ENCODE peak calls at places on chromosomes 2 and 18, in four cellular contexts. D is hepatocyte, N is GM23338, C is neuronal stem cell. P is an unnamed sample.

GRCh38 chr18:25289040-25289631 is 62.8 kb downstream of the ZNF521 start:
- DNase-seq in D (peak), C (no peak), N (no peak), P (no peak)

GRCh38 chr2:125224830-125225229 is 1199.7 kb downstream of the CNTNAP5 start:
- DNase-seq in N (peak), D (no peak), C (no peak), P (no peak)

GRCh38 chr2:139353874-139354273 is 573.7 kb upstream of the NXPH2 start:
- DNase-seq in N (peak), D (no peak), C (no peak), P (no peak)

GRCh38 chr2:12549641-12550040 is 167.1 kb upstream of the TRIB2 start:
- DNase-seq in N (no peak), D (no peak), C (no peak), P (no peak)

GRCh38 chr18:9354256-9354655 is 19.7 kb downstream of the TWSG1 start:
- DNase-seq in C (no peak), N (no peak), D (no peak), P (no peak)

GRCh38 chr2:168614291-168615018 is 158.4 kb downstream of the CERS6 start:
- DNase-seq in N (peak), C (no peak), D (no peak), P (peak)

GRCh38 chr2:31886700-31887099 is 124.1 kb downstream of the MEMO1 start:
- DNase-seq in C (peak), N (peak), D (peak), P (no peak)

GRCh38 chr2:203804070-203804469 is 63.5 kb upstream of the CTLA4 start:
- DNase-seq in D (no peak), N (no peak), C (no peak), P (no peak)

GRCh38 chr2:235666240-235666781 is 172.5 kb downstream of the AGAP1 start:
- DNase-seq in D (peak), C (peak), N (peak), P (peak)

GRCh38 chr2:51039581-51039980 is 7.6 kb upstream of the NRXN1 start:
- DNase-seq in N (no peak), C (no peak), D (no peak), P (no peak)

GRCh38 chr2:9690716-9691498 is 60.1 kb upstream of the YWHAQ start:
- DNase-seq in C (no peak), D (no peak), N (peak), P (no peak)

GRCh38 chr18:13835202-13835601 is 11.3 kb downstream of the MC5R start:
- DNase-seq in N (peak), C (no peak), D (no peak), P (no peak)

GRCh38 chr2:37768491-37768925 is 97.1 kb upstream of the CDC42EP3 start:
- DNase-seq in C (no peak), D (no peak), N (peak), P (no peak)

GRCh38 chr2:73870084-73870483 is 22.7 kb upstream of the ACTG2 start:
- DNase-seq in C (no peak), N (no peak), D (peak), P (no peak)

GRCh38 chr2:104432401-104432800 is 421.5 kb upstream of the POU3F3 start:
- DNase-seq in N (no peak), D (no peak), C (no peak), P (no peak)

GRCh38 chr18:25230658-25231326 is 121.2 kb downstream of the ZNF521 start:
- DNase-seq in N (no peak), D (peak), C (no peak), P (no peak)

GRCh38 chr18:11167778-11168177 is 18.4 kb upstream of the PIEZO2 start:
- DNase-seq in N (no peak), D (no peak), C (no peak), P (no peak)

GRCh38 chr2:118774458-118775133 is 72.9 kb downstream of the EN1 start:
- DNase-seq in D (peak), C (peak), N (peak), P (no peak)

GRCh38 chr2:88521445-88522070 is 69.1 kb upstream of the FOXI3 start:
- DNase-seq in C (no peak), N (no peak), D (no peak), P (no peak)

GRCh38 chr18:68215931-68216330 is 499.0 kb downstream of the TMX3 start:
- DNase-seq in C (no peak), D (no peak), N (no peak), P (no peak)

GRCh38 chr18:68219867-68220266 is 495.0 kb downstream of the TMX3 start:
- DNase-seq in D (no peak), N (no peak), C (no peak), P (no peak)

GRCh38 chr18:68221116-68221724 is 493.7 kb downstream of the TMX3 start:
- DNase-seq in C (no peak), D (no peak), N (peak), P (no peak)

GRCh38 chr18:68220458-68220857 is 494.4 kb downstream of the TMX3 start:
- DNase-seq in C (no peak), N (no peak), D (no peak), P (no peak)

DNA sequence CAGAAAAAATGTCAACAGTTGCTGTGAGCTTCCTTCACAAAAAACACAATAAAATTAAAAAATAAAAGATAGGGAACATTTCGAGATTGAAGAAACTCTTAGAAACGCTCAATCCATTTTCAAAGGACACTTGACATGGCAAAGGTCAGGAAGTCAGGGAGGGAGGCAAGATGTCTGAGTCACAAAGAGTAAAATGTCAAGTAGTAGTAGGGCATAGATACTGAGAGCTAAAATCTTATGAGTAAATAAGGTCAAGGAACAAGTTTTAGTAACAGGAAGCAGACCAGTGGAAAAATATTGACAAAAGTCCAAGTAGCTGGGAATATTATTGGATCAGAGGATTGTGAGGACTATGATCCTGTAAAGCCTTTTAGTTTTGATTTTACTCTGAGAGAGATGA is 495.6 kb downstream of the TMX3 start:
- DNase-seq in C (no peak), D (no peak), N (no peak), P (no peak)
- H2AFZ ChIP-seq in C (peak), D (no peak), N (no peak), P (no peak)

DNA sequence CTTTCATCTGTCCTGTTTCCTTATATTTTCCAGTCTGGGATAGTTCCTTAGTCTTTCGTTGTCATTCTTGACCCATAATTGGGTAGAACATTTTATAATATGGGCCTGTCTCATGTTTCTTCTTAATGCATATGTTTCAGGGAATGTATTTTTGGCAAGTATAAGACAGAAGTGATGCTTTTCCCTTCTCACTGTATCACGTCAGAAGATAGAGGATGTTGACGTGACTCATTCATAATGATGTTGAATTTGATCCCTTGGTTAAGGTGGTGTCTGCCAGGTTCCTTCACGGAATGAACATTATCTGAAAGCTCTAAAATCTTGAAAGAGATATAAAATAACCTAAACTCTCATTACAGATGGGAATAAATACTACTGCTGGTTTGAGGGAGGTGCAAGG is 18.8 kb downstream of the CDH7 start:
- DNase-seq in C (no peak), N (no peak), D (no peak), P (no peak)
- H3K4me2 ChIP-seq in C (no peak), N (no peak), D (no peak), P (no peak)

DNA sequence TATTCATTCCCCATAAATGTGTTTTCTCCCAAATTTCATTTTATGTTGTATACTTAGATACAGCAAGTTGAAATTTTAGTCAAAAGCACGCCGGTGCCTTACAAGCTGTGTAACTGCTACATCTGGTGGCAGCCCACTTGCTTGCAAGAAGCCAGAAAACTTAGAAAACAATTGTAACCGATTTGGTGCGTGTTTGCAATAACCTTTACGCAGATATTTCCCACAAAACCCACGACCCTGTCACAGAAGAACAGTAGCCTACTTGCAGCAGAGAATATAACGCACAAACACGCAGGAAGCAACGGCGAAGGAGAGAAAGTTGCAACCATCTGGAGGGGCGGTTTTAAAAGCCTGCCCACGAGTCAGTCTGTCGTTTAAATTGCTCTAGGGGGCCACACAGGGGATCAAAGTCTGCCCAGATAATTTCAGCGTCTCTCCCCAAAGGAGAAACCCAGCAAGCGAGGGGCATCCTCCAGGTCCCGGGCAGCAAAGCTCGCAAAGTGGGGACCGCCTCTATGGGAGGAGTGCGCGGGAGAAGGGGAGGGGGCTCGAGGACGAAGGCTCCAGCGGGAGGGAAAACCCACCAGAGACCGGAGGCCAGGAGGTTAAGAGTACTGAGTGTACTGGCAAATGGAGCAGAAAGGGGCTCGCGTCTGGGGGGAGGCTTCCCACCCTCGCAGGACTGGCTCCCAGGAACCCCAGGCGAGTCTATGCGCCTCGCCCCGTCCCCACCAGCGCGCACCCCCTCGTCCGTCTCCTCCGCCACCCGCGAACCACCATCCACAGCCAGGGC is 1.2 kb downstream of the TLK1 start:
- DNase-seq in D (peak), C (peak), N (peak), P (no peak)
- H2AFZ ChIP-seq in D (peak), C (peak), N (peak), P (peak)

GRCh38 chr2:98454073-98454472 is 9.4 kb downstream of the INPP4A start:
- DNase-seq in C (no peak), D (no peak), N (peak), P (no peak)
- H3K4me2 ChIP-seq in C (no peak), D (no peak), N (peak), P (no peak)

GRCh38 chr2:160207271-160207670 is 7.2 kb upstream of the ITGB6 start:
- DNase-seq in D (no peak), C (no peak), N (no peak), P (no peak)
- H2AFZ ChIP-seq in D (no peak), C (no peak), N (no peak), P (no peak)

DNA sequence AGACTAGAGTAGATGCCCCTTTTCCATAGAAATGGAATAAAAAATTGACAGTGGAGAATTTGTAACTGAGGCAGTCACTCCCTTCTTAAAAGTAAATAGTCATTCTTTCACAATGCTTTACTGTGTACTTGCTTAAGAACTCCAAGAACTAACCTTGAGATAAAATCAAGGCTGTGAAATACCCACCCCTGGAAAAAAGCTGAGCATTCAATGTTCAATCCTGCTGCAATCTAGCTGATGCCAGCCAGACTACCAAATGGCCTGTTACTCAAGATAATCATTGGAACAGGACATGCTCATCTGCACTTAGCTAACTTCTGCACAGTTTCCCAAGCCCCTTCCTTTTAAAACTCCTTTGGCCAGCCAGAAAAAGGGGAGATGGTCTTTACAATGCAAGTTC is 367.4 kb upstream of the GULP1 start:
- DNase-seq in D (no peak), N (no peak), C (no peak), P (no peak)
- H3K4me2 ChIP-seq in D (no peak), N (no peak), C (no peak), P (no peak)

P was measured in keratinocyte.